ENCODE peak calls at places on chromosome 15, in seven cellular contexts. R is activated CD8-positive, alpha-beta memory T cell treated with anti-CD3 and anti-CD28 coated beads for 48 hours; G is breast epithelium; T is AML-193; W is stimulated activated CD8-positive, alpha-beta memory T cell treated with anti-CD3 and anti-CD28 coated beads, Interleukin-2, amount 100 ng/mL, for 48 hours; O is fibroblast of lung; B is progenitor cell of endocrine pancreas. Z is an unnamed sample.

GRCh38 chr15:88651293-88651692 is 12.5 kb downstream of the ISG20 start:
- DNase-seq in R (no peak), G (no peak), T (no peak), W (no peak), O (peak; percentile 31), B (no peak), Z (no peak)

GRCh38 chr15:69505906-69506305 is 53.3 kb downstream of the RPLP1 start:
- DNase-seq in R (no peak), G (no peak), T (no peak), W (no peak), O (no peak), B (no peak), Z (no peak)

GRCh38 chr15:37072181-37072580 is 28.2 kb downstream of the MEIS2 start:
- DNase-seq in R (no peak), G (no peak), T (no peak), W (no peak), O (peak; percentile 20), B (no peak), Z (no peak)

GRCh38 chr15:94792166-94792565 is 560.8 kb downstream of the MCTP2 start:
- DNase-seq in R (no peak), G (no peak), T (no peak), W (no peak), O (peak; percentile 81), B (no peak), Z (peak; percentile 20)

GRCh38 chr15:38531509-38531908 is 33.1 kb downstream of the RASGRP1 start:
- DNase-seq in R (no peak), G (no peak), T (no peak), W (no peak), O (peak; percentile 10), B (no peak), Z (no peak)

GRCh38 chr15:43954181-43954621 is 127.4 kb downstream of the WDR76 start:
- DNase-seq in R (no peak), G (no peak), T (no peak), W (no peak), O (no peak), B (no peak), Z (peak; percentile 56)

GRCh38 chr15:98154863-98155262 is 194.4 kb downstream of the ARRDC4 start:
- DNase-seq in R (no peak), G (no peak), T (no peak), W (no peak), O (peak; percentile 22), B (no peak), Z (peak; percentile 85)

GRCh38 chr15:67185621-67186225 is 68.7 kb downstream of the AAGAB start:
- DNase-seq in R (no peak), G (no peak), T (no peak), W (no peak), O (no peak), B (no peak), Z (peak; percentile 68)